ENCODE peak calls at places on chromosomes 16 and 17, in eight cellular contexts. F is neural progenitor cell, R is NCI-H2029 treated with DMSO at 0.1 percent for 48 hours, U is H54, Z is NCI-H510A treated with DMSO at 0.1 percent for 48 hours, G is left cardiac atrium, Y is T-helper 1 cell, H is T-helper 2 cell. P is an unnamed sample.

GRCh38 chr17:64384253-64385186 is 6.1 kb downstream of the PECAM1 start:
- DNase-seq in H (no peak), Z (no peak), Y (no peak), F (no peak), G (no peak), R (no peak), U (no peak), P (no peak)

GRCh38 chr16:57747496-57747895 is 11.9 kb downstream of the KATNB1 start:
- DNase-seq in U (no peak), G (no peak), R (no peak), Z (no peak), F (peak), Y (no peak), H (no peak), P (no peak)

GRCh38 chr17:72125226-72125651 is 4.4 kb downstream of the SOX9 start:
- DNase-seq in F (peak), H (no peak), Y (no peak), U (peak), R (no peak), G (no peak), Z (no peak), P (no peak)

GRCh38 chr16:27046958-27047357 is 19.8 kb upstream of the C16orf82 start:
- DNase-seq in U (no peak), G (no peak), Z (no peak), Y (no peak), R (no peak), H (no peak), F (no peak), P (no peak)

GRCh38 chr16:31423801-31424200 is 4.4 kb downstream of the COX6A2 start:
- DNase-seq in R (no peak), F (no peak), U (no peak), Z (no peak), Y (no peak), G (no peak), H (no peak), P (no peak)

GRCh38 chr17:69450857-69451410 is 36.4 kb downstream of the MAP2K6 start:
- DNase-seq in Z (no peak), G (no peak), F (peak), Y (no peak), R (no peak), U (no peak), H (no peak), P (no peak)

GRCh38 chr16:89581861-89582563 is 6.5 kb downstream of the CPNE7 start:
- DNase-seq in R (peak), F (no peak), H (no peak), Z (no peak), Y (no peak), U (peak), G (no peak), P (peak)

GRCh38 chr16:15958703-15959348 is 9.4 kb downstream of the ABCC1 start:
- DNase-seq in H (no peak), Z (no peak), Y (no peak), F (peak), R (no peak), U (no peak), G (no peak), P (no peak)